ENCODE peak calls at places on chromosomes 7 and 10, in six cellular contexts. Q is mesendoderm, T is H1, P is IMR-90, V is mesenchymal stem cell, X is trophoblast cell. S is an unnamed sample. For H3K36me3, the result is how much of the 10 kb centered on the place peaks cover.

GRCh38 chr10:62225362-62225761 is 43.3 kb downstream of the RTKN2 start:
- DNase-seq in Q (no peak), T (no peak), P (no peak), V (no peak), X (no peak), S (no peak)

GRCh38 chr10:5623081-5623748 is 43.2 kb downstream of the ASB13 start:
- DNase-seq in Q (peak), T (peak), P (peak), V (peak), X (peak), S (peak)

GRCh38 chr7:120792861-120793130 is 65.1 kb downstream of the TSPAN12 start:
- DNase-seq in Q (no peak), T (no peak), P (no peak), V (no peak), X (no peak), S (no peak)

GRCh38 chr7:123432601-123433000 is 101.8 kb downstream of the IQUB start:
- DNase-seq in Q (no peak), T (no peak), P (no peak), V (no peak), X (no peak), S (no peak)

GRCh38 chr10:42888504-42889095 is 106.0 kb downstream of the BMS1 start:
- DNase-seq in Q (no peak), T (no peak), P (no peak), V (no peak), X (no peak), S (no peak)

GRCh38 chr10:14952851-14953451 is 945 bp downstream of the DCLRE1C start:
- DNase-seq in Q (peak), T (no peak), P (peak), V (no peak), X (no peak), S (peak)

GRCh38 chr7:149729983-149730801 is 43.2 kb downstream of the ZNF467 start:
- DNase-seq in Q (no peak), T (no peak), P (no peak), V (no peak), X (no peak), S (no peak)

GRCh38 chr7:125316451-125316850 is 386.8 kb upstream of the POT1 start:
- DNase-seq in Q (peak), T (peak), P (no peak), V (peak), X (no peak), S (peak)

GRCh38 chr7:80826520-80827237 is 92.2 kb downstream of the SEMA3C start:
- DNase-seq in Q (no peak), T (no peak), P (peak), V (no peak), X (no peak), S (no peak)

GRCh38 chr10:69629897-69630650 is at the start of gene FAM241B:
- DNase-seq in Q (peak), T (no peak), P (peak), V (peak), X (peak), S (peak)

GRCh38 chr7:91046322-91047088 is 217.7 kb upstream of the FZD1 start:
- DNase-seq in Q (no peak), T (no peak), P (peak), V (no peak), X (no peak), S (no peak)

GRCh38 chr10:110872984-110873569 is 1.3 kb downstream of the PDCD4 start:
- DNase-seq in Q (no peak), T (no peak), P (no peak), V (peak), X (no peak), S (no peak)

GRCh38 chr10:110872145-110872983 is 636 bp downstream of the PDCD4 start:
- DNase-seq in Q (peak), T (peak), P (peak), V (peak), X (peak), S (peak)

GRCh38 chr10:110870823-110871235 is 899 bp upstream of the PDCD4 start:
- DNase-seq in Q (peak), T (no peak), P (no peak), V (peak), X (no peak), S (no peak)

GRCh38 chr10:110868981-110869380 is 2.7 kb upstream of the PDCD4 start:
- DNase-seq in Q (no peak), T (no peak), P (no peak), V (no peak), X (no peak), S (no peak)

GRCh38 chr10:110871236-110872084 is at the start of gene PDCD4:
- DNase-seq in Q (peak), T (peak), P (peak), V (peak), X (peak), S (peak)
- H2BK120ac ChIP-seq in Q (peak), T (peak), P (peak), V (peak), X (peak), S (peak)

GRCh38 chr7:5070206-5070605 is 24.5 kb downstream of the RBAK start:
- DNase-seq in Q (no peak), T (no peak), P (no peak), V (no peak), X (no peak), S (no peak)

GRCh38 chr7:5063698-5064097 is 18.0 kb downstream of the RBAK start:
- DNase-seq in Q (no peak), T (no peak), P (no peak), V (peak), X (no peak), S (no peak)

GRCh38 chr7:5064391-5065106 is 18.9 kb downstream of the RBAK start:
- DNase-seq in Q (peak), T (no peak), P (no peak), V (peak), X (no peak), S (no peak)

GRCh38 chr7:5065107-5065407 is 19.4 kb downstream of the RBAK start:
- DNase-seq in Q (no peak), T (no peak), P (no peak), V (no peak), X (no peak), S (no peak)
- H3K36me3 ChIP-seq in Q (under half), T (under half), P (under half), V (half or more), X (under half), S (half or more)

GRCh38 chr10:28378986-28379585 is 76.2 kb upstream of the MPP7 start:
- DNase-seq in Q (no peak), T (no peak), P (no peak), V (no peak), X (no peak), S (no peak)
- H2BK120ac ChIP-seq in Q (no peak), T (no peak), P (no peak), V (no peak), X (no peak), S (no peak)

DNA sequence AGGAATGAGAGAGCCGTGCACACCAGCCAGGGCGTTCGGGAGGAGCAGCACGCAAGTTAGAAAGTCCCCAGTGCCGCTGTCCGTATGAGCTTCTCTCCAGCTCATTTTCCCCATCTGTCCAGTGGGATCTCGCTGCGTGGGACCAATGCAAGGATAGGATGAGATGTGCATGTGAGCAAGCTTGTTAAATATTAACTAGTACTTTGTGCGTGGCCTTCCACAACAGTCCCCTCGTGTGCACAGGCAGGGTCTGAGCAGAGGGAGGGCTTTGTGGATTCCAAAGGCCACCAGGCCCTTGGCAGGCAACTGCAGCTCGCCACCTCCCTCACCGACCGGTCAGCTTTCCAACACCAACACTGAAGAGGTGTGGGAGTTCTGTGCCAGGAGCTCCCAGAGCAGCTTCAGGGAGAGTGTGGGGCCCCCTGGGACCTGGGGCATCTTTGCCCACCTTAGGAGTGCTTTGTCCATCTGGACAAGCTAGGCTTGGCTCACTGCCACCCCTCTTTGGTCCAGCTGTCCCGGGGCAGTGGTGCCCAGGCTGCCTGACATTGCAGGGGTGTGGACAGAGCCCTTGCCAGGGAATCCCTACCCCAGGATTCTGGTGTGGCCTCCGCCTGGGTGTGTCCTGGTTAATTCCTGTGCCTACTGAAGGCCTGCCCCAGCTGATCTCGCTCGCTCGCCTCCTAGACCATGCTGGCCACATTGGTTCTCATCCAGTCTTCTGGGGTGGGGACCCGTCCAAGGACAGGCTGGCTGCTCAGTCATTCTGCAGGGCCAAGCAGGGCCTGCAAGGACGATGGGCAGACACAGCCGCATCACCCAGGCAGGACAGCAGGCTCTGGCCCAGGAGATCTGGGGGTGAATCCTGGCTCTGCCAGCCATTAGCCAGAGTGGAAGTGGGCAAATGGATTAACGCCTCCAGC is 5.3 kb downstream of the FAM20C start:
- DNase-seq in Q (no peak), T (no peak), P (no peak), V (no peak), X (no peak), S (no peak)
- H3K36me3 ChIP-seq in Q (under half), T (under half), P (half or more), V (half or more), X (under half), S (under half)

GRCh38 chr7:158488225-158488889 is 99.3 kb downstream of the PTPRN2 start:
- DNase-seq in Q (no peak), T (no peak), P (no peak), V (no peak), X (no peak), S (no peak)
- H2BK120ac ChIP-seq in Q (no peak), T (no peak), P (no peak), V (no peak), X (no peak), S (no peak)

GRCh38 chr10:105993609-105994008 is 1170.9 kb downstream of the SORCS1 start:
- DNase-seq in Q (no peak), T (no peak), P (no peak), V (no peak), X (no peak), S (no peak)
- H3K36me3 ChIP-seq in Q (under half), T (under half), P (under half), V (under half), X (under half), S (under half)

GRCh38 chr10:99920901-99921300 is 88.8 kb downstream of the DNMBP start:
- DNase-seq in Q (no peak), T (no peak), P (peak), V (peak), X (no peak), S (no peak)

GRCh38 chr10:99916776-99917175 is 93.0 kb downstream of the DNMBP start:
- DNase-seq in Q (no peak), T (no peak), P (no peak), V (no peak), X (no peak), S (no peak)

GRCh38 chr10:99920486-99920885 is 89.3 kb downstream of the DNMBP start:
- DNase-seq in Q (no peak), T (no peak), P (no peak), V (no peak), X (no peak), S (no peak)

GRCh38 chr10:99915414-99915813 is 94.3 kb downstream of the DNMBP start:
- DNase-seq in Q (no peak), T (no peak), P (no peak), V (no peak), X (no peak), S (no peak)

GRCh38 chr10:99917963-99918825 is 91.6 kb downstream of the DNMBP start:
- DNase-seq in Q (peak), T (peak), P (peak), V (peak), X (peak), S (peak)
- H2BK120ac ChIP-seq in Q (peak), T (peak), P (peak), V (no peak), X (no peak), S (no peak)